ENCODE peak calls at places on chromosomes 12 and 14, in seven cellular contexts. L is lower lobe of right lung, G is right cardiac atrium, X is tibial nerve, T is GM23338, M is kidney, Y is cardiac muscle cell. R is an unnamed sample. For H3K4me1, the result is how much of the 10 kb centered on the place peaks cover.

GRCh38 chr12:7130791-7131501 is 775 bp downstream of the CLSTN3 start:
- DNase-seq in T (peak), G (peak), L (peak), Y (peak), M (peak), X (no peak), R (no peak)

GRCh38 chr14:88069677-88070076 is 64.7 kb downstream of the GPR65 start:
- DNase-seq in L (no peak), T (no peak), Y (no peak), G (no peak), M (no peak), X (no peak), R (no peak)

GRCh38 chr12:96422192-96422591 is 22.0 kb upstream of the CDK17 start:
- DNase-seq in Y (peak), G (no peak), M (no peak), X (no peak), L (no peak), T (no peak), R (no peak)

GRCh38 chr14:64501326-64502171 is 2.1 kb downstream of the ZBTB25 start:
- DNase-seq in M (peak), T (no peak), L (peak), G (peak), Y (peak), X (peak), R (peak)

GRCh38 chr12:30154996-30155730 is 371.4 kb upstream of the TMTC1 start:
- DNase-seq in Y (peak), G (no peak), L (no peak), T (no peak), X (no peak), M (no peak), R (no peak)

GRCh38 chr12:27462151-27462694 is 15.7 kb downstream of the SMCO2 start:
- DNase-seq in M (no peak), G (no peak), L (no peak), T (no peak), X (no peak), Y (peak), R (no peak)

GRCh38 chr14:31169877-31170276 is 37.7 kb downstream of the HECTD1 start:
- DNase-seq in X (no peak), Y (no peak), G (no peak), T (no peak), M (no peak), L (no peak), R (no peak)

GRCh38 chr12:54032627-54033100 is at the start of gene HOXC5:
- DNase-seq in X (peak), G (peak), L (no peak), Y (peak), T (peak), M (peak), R (no peak)

GRCh38 chr12:64627781-64628180 is 17.5 kb downstream of the RASSF3 start:
- DNase-seq in G (no peak), L (no peak), T (no peak), M (no peak), X (no peak), Y (peak), R (no peak)

GRCh38 chr14:89384023-89384422 is 33.0 kb downstream of the FOXN3 start:
- DNase-seq in Y (no peak), L (no peak), M (no peak), X (no peak), G (peak), T (no peak), R (no peak)

GRCh38 chr12:116551952-116552749 is 7.0 kb upstream of the MAP1LC3B2 start:
- DNase-seq in Y (peak), L (no peak), T (no peak), M (no peak), X (no peak), G (no peak), R (no peak)

GRCh38 chr14:69335421-69335820 is 62.7 kb downstream of the ERH start:
- DNase-seq in X (no peak), G (no peak), M (no peak), L (no peak), T (no peak), Y (no peak), R (no peak)

GRCh38 chr12:52149182-52149641 is 42.6 kb downstream of the KRT80 start:
- DNase-seq in Y (no peak), G (no peak), X (no peak), L (no peak), M (no peak), T (no peak), R (no peak)

GRCh38 chr12:43347026-43347425 is 205.0 kb downstream of the ADAMTS20 start:
- DNase-seq in G (no peak), L (no peak), T (no peak), Y (no peak), X (no peak), M (no peak), R (no peak)

GRCh38 chr12:68609955-68610434 is 704 bp upstream of the RAP1B start:
- DNase-seq in G (no peak), X (no peak), T (no peak), L (no peak), Y (peak), M (no peak), R (no peak)

GRCh38 chr12:110109037-110109836 is 14.9 kb upstream of the IFT81 start:
- DNase-seq in G (peak), T (peak), Y (peak), L (peak), M (peak), X (peak), R (peak)

GRCh38 chr12:14563051-14563450 is 4.6 kb downstream of the PLBD1 start:
- DNase-seq in X (no peak), Y (no peak), M (no peak), L (no peak), G (no peak), T (no peak), R (no peak)

GRCh38 chr12:119130523-119130922 is 48.2 kb upstream of the HSPB8 start:
- DNase-seq in Y (no peak), L (no peak), X (no peak), T (no peak), M (no peak), G (no peak), R (no peak)

GRCh38 chr12:38811814-38812356 is 93.5 kb downstream of the CPNE8 start:
- DNase-seq in Y (no peak), L (no peak), M (no peak), X (no peak), G (no peak), T (no peak), R (no peak)

GRCh38 chr14:25041898-25042297 is 8.0 kb downstream of the STXBP6 start:
- DNase-seq in L (no peak), M (no peak), X (no peak), Y (no peak), G (no peak), T (no peak), R (no peak)

GRCh38 chr12:9049520-9050133 is 60.3 kb downstream of the KLRG1 start:
- DNase-seq in G (no peak), L (no peak), M (no peak), Y (peak), X (no peak), T (peak), R (no peak)

GRCh38 chr14:40164083-40164482 is 731.9 kb upstream of the FBXO33 start:
- DNase-seq in M (no peak), X (no peak), L (no peak), Y (no peak), G (no peak), T (no peak), R (no peak)

GRCh38 chr12:123471374-123472068 is 13.6 kb downstream of the SNRNP35 start:
- DNase-seq in M (no peak), L (no peak), X (no peak), Y (peak), T (no peak), G (peak), R (peak)

GRCh38 chr12:84822541-84822940 is 90.1 kb downstream of the SLC6A15 start:
- DNase-seq in M (no peak), T (no peak), G (no peak), L (no peak), Y (no peak), X (no peak), R (no peak)

GRCh38 chr14:88233915-88234314 is 89.2 kb downstream of the KCNK10 start:
- DNase-seq in L (no peak), M (no peak), T (peak), G (no peak), Y (peak), X (no peak), R (no peak)

GRCh38 chr12:57632898-57633825 is at the start of gene B4GALNT1:
- DNase-seq in M (peak), G (peak), L (peak), Y (peak), T (peak), X (no peak), R (peak)

GRCh38 chr12:98385636-98386035 is 129.8 kb upstream of the TMPO start:
- DNase-seq in X (no peak), Y (no peak), T (no peak), L (no peak), M (no peak), G (no peak), R (no peak)

GRCh38 chr14:103692159-103692558 is 23.1 kb downstream of the XRCC3 start:
- DNase-seq in G (peak), Y (no peak), T (no peak), L (no peak), M (no peak), X (peak), R (peak)

GRCh38 chr14:103695331-103696026 is 19.8 kb downstream of the XRCC3 start:
- DNase-seq in X (no peak), G (peak), L (peak), T (no peak), Y (no peak), M (peak), R (no peak)

GRCh38 chr14:103694572-103695026 is 20.7 kb downstream of the XRCC3 start:
- DNase-seq in M (peak), Y (no peak), T (peak), X (no peak), L (peak), G (peak), R (no peak)

GRCh38 chr14:103692871-103693270 is 22.4 kb downstream of the XRCC3 start:
- DNase-seq in L (no peak), X (peak), M (no peak), G (peak), Y (no peak), T (no peak), R (peak)

DNA sequence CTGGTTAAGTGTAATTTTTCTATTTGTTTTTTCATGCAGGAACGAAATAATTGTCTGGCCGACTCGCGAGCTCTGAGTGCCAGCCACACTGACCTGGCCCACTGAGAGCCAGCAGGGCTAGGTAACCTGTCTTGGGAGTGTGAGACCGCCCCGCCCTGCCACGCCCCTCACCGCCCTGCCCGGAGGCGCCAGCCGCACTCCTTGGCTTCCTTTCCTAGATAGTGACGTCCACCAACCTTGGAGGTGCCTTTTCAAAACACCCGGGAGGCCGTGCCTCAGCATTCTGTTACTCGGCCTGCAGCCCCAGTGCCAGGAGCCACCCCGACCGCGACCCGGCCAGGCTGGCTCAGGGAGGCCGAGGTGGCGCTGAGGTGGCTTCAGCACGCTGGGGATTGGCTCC is 21.7 kb downstream of the XRCC3 start:
- DNase-seq in G (no peak), Y (no peak), M (peak), X (peak), T (no peak), L (peak), R (no peak)
- H3K4me1 ChIP-seq in G (under half), Y (under half), M (under half), X (under half), T (under half), L (half or more), R (under half)

DNA sequence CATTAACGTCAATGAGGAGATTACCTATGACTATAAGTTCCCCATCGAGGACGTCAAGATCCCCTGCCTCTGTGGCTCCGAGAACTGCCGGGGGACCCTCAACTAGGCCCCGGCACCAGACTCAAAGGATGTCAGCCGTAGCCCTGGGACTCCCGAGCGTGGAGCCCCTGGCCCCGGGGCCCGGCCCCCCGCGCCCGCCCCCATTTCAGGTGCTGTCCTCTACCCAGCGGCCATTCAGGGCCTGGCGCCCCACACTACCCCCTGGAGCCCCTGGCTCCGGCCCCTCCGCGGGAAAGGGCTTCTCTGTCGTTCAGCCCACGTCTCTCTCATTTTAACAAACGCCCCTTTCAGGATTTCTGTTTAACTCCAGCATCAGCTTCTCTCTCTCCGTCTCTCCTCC is 26.3 kb downstream of the SETD1B start:
- DNase-seq in T (no peak), L (no peak), X (no peak), Y (no peak), G (no peak), M (no peak), R (no peak)
- H3K27ac ChIP-seq in T (no peak), L (no peak), X (no peak), Y (peak), G (no peak), M (no peak), R (no peak)

GRCh38 chr12:92492291-92492690 is 210.5 kb upstream of the PLEKHG7 start:
- DNase-seq in T (no peak), L (no peak), G (no peak), Y (no peak), X (no peak), M (no peak), R (no peak)

GRCh38 chr12:92495108-92495507 is 207.7 kb upstream of the PLEKHG7 start:
- DNase-seq in G (no peak), M (no peak), Y (no peak), L (no peak), T (no peak), X (no peak), R (no peak)

GRCh38 chr12:92488735-92489134 is 214.1 kb upstream of the PLEKHG7 start:
- DNase-seq in Y (no peak), M (no peak), T (no peak), X (no peak), G (no peak), L (no peak), R (no peak)

GRCh38 chr12:92496790-92497189 is 206.0 kb upstream of the PLEKHG7 start:
- DNase-seq in T (no peak), X (no peak), L (no peak), Y (no peak), G (no peak), M (no peak), R (no peak)

GRCh38 chr12:92493816-92494215 is 209.0 kb upstream of the PLEKHG7 start:
- DNase-seq in X (no peak), T (no peak), G (no peak), L (no peak), Y (no peak), M (no peak), R (no peak)
- H3K4me1 ChIP-seq in X (under half), T (under half), G (under half), L (under half), Y (under half), M (under half), R (under half)

GRCh38 chr12:93727195-93727811 is 50.1 kb downstream of the CRADD start:
- DNase-seq in M (peak), L (no peak), Y (no peak), T (no peak), X (no peak), G (no peak), R (no peak)

GRCh38 chr12:93729934-93730333 is 52.8 kb downstream of the CRADD start:
- DNase-seq in X (no peak), M (no peak), Y (no peak), L (no peak), T (no peak), G (no peak), R (no peak)

GRCh38 chr12:93725531-93725930 is 48.4 kb downstream of the CRADD start:
- DNase-seq in X (no peak), L (no peak), M (no peak), G (no peak), Y (no peak), T (no peak), R (no peak)

GRCh38 chr12:93723568-93723930 is 46.4 kb downstream of the CRADD start:
- DNase-seq in G (no peak), L (no peak), Y (no peak), M (no peak), T (no peak), X (no peak), R (no peak)

DNA sequence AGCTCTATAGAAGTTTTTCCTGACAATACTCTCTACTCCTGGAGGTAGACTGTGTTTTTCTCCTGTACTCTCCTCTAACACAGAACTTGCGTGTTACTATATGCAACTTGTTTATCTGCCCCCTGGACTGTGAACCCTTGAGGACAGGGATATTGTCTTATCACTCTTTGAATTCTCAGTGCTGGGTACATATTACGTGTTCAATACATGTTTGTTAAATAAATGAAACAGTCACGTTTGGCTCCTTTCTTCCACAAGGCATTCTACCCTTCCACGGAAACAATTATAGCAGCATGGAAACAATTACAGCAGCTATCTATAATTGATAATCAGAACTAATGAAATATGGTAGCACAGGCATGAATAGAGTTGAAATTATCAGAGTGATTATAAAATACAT is 50.7 kb downstream of the CRADD start:
- DNase-seq in X (no peak), G (no peak), M (no peak), Y (no peak), L (no peak), T (no peak), R (no peak)
- H3K27ac ChIP-seq in X (no peak), G (no peak), M (no peak), Y (no peak), L (no peak), T (no peak), R (no peak)

GRCh38 chr12:89597210-89597609 is 71.4 kb upstream of the POC1B start:
- DNase-seq in G (no peak), M (no peak), Y (no peak), L (no peak), T (no peak), X (no peak), R (no peak)

GRCh38 chr12:89593873-89594272 is 68.0 kb upstream of the POC1B start:
- DNase-seq in L (no peak), X (no peak), G (no peak), T (no peak), M (no peak), Y (no peak), R (no peak)

GRCh38 chr12:89603678-89604077 is 77.8 kb upstream of the POC1B start:
- DNase-seq in M (no peak), T (no peak), X (no peak), L (no peak), G (no peak), Y (no peak), R (no peak)

GRCh38 chr12:89593233-89593632 is 67.4 kb upstream of the POC1B start:
- DNase-seq in G (no peak), Y (no peak), T (no peak), L (no peak), X (no peak), M (no peak), R (no peak)

GRCh38 chr12:89597770-89598169 is 71.9 kb upstream of the POC1B start:
- DNase-seq in M (no peak), T (no peak), X (no peak), G (no peak), L (no peak), Y (no peak), R (no peak)
- H3K4me1 ChIP-seq in M (under half), T (under half), X (under half), G (under half), L (under half), Y (under half), R (under half)

GRCh38 chr12:61798778-61799177 is 461.4 kb upstream of the USP15 start:
- DNase-seq in T (no peak), M (no peak), G (no peak), Y (no peak), X (no peak), L (no peak), R (no peak)
- H3K27ac ChIP-seq in T (no peak), M (no peak), G (no peak), Y (no peak), X (no peak), L (no peak), R (no peak)

GRCh38 chr14:91128699-91129098 is 14.8 kb downstream of the DGLUCY start:
- DNase-seq in L (no peak), T (no peak), X (no peak), Y (no peak), G (no peak), M (no peak), R (no peak)

GRCh38 chr14:91125801-91126200 is 11.9 kb downstream of the DGLUCY start:
- DNase-seq in T (no peak), Y (no peak), L (no peak), M (no peak), X (no peak), G (no peak), R (no peak)

GRCh38 chr14:91127924-91128323 is 14.1 kb downstream of the DGLUCY start:
- DNase-seq in T (no peak), L (no peak), M (no peak), Y (no peak), X (no peak), G (no peak), R (no peak)

GRCh38 chr14:91126761-91127160 is 12.9 kb downstream of the DGLUCY start:
- DNase-seq in L (no peak), G (no peak), T (no peak), Y (no peak), M (no peak), X (no peak), R (no peak)

DNA sequence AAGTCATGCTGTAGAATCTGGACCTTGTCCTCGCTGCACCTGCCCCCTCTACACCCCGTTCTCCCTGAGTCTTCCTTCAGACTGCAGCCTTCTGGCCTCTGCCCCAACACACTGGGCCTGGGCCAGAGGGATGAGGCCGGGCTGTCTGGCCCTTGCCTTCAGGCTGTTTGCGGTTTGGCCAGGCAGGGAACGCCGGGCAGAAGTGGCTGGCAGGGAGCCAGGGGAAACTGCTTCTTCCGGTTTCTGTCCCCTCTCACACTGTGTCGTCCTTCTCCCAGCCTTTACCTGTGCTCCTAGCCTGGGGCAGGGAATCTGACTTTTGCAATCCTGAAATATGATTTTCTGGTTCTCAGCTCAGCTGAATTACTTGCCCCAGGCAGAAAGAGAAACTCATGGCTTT is 13.5 kb downstream of the DGLUCY start:
- DNase-seq in L (peak), M (peak), T (no peak), G (peak), X (no peak), Y (no peak), R (no peak)
- H3K4me1 ChIP-seq in L (under half), M (under half), T (under half), G (under half), X (under half), Y (under half), R (under half)

GRCh38 chr14:72906879-72907278 is 13.0 kb upstream of the DPF3 start:
- DNase-seq in X (no peak), L (no peak), G (no peak), Y (no peak), T (no peak), M (no peak), R (no peak)

GRCh38 chr14:72906316-72906715 is 12.4 kb upstream of the DPF3 start:
- DNase-seq in X (no peak), Y (peak), T (no peak), M (no peak), G (no peak), L (no peak), R (no peak)

GRCh38 chr14:72907327-72907826 is 13.5 kb upstream of the DPF3 start:
- DNase-seq in Y (peak), L (no peak), M (no peak), X (no peak), G (no peak), T (no peak), R (no peak)

GRCh38 chr14:72909163-72909562 is 15.3 kb upstream of the DPF3 start:
- DNase-seq in G (no peak), Y (peak), X (no peak), L (no peak), M (no peak), T (no peak), R (no peak)

GRCh38 chr14:72907886-72908285 is 14.0 kb upstream of the DPF3 start:
- DNase-seq in Y (peak), G (no peak), M (no peak), X (no peak), L (no peak), T (no peak), R (no peak)
- H3K27ac ChIP-seq in Y (peak), G (no peak), M (no peak), X (no peak), L (no peak), T (no peak), R (no peak)